ENCODE peak calls at places on chromosomes 7 and 10, in nine cellular contexts. K is adrenal gland; P is SJSA1; Y is HCEC 1CT; B is stimulated activated CD4-positive, alpha-beta T cell treated with anti-CD3 and anti-CD28 coated beads, Interleukin-2, amount 100 ng/mL, for 48 hours; S is AG09319; A is cardiac muscle cell; G is left lobe of liver; Z is D721Med. L is an unnamed sample.

GRCh38 chr7:1112625-1113547 is 25.0 kb downstream of the GPER1 start:
- DNase-seq in P (peak), K (no peak), G (no peak), Z (no peak), B (no peak), A (no peak), S (no peak), Y (no peak), L (no peak)

GRCh38 chr10:56633876-56634452 is 272.9 kb upstream of the ZWINT start:
- DNase-seq in A (no peak), P (no peak), K (no peak), G (no peak), Z (no peak), Y (no peak), S (no peak), B (no peak), L (no peak)

GRCh38 chr10:78849115-78849514 is 219.7 kb upstream of the ZMIZ1 start:
- DNase-seq in A (no peak), Z (no peak), P (no peak), K (no peak), Y (no peak), G (no peak), S (no peak), B (no peak), L (no peak)

GRCh38 chr7:135673360-135673706 is 11.0 kb downstream of the STMP1 start:
- DNase-seq in G (no peak), Y (peak), Z (no peak), P (peak), A (peak), K (peak), S (no peak), B (no peak), L (no peak)

GRCh38 chr7:25647007-25647406 is 418.7 kb upstream of the NPVF start:
- DNase-seq in A (peak), B (no peak), P (no peak), G (no peak), Y (no peak), K (no peak), Z (no peak), S (no peak), L (no peak)

GRCh38 chr10:102266670-102267069 is 21.3 kb downstream of the GBF1 start:
- DNase-seq in Z (no peak), K (no peak), B (no peak), S (no peak), Y (no peak), A (no peak), G (no peak), P (no peak), L (no peak)

GRCh38 chr10:129078746-129079480 is 388.1 kb upstream of the MGMT start:
- DNase-seq in Z (no peak), Y (no peak), S (no peak), G (no peak), P (peak), K (no peak), B (no peak), A (no peak), L (no peak)

GRCh38 chr7:157621131-157621681 is 284.4 kb downstream of the DNAJB6 start:
- DNase-seq in G (no peak), S (no peak), Z (no peak), K (peak), Y (no peak), B (no peak), A (no peak), P (no peak), L (no peak)

GRCh38 chr10:20363666-20364065 is 533.4 kb downstream of the NEBL start:
- DNase-seq in A (no peak), G (no peak), Y (no peak), P (no peak), S (no peak), Z (no peak), B (no peak), K (no peak), L (no peak)

GRCh38 chr7:45662018-45662417 is 87.8 kb downstream of the ADCY1 start:
- DNase-seq in K (no peak), A (no peak), Z (no peak), S (no peak), G (peak), P (peak), Y (no peak), B (no peak), L (no peak)

GRCh38 chr10:122199070-122199469 is 72.0 kb upstream of the BTBD16 start:
- DNase-seq in Y (no peak), B (no peak), S (no peak), A (no peak), P (no peak), K (no peak), G (no peak), Z (no peak), L (no peak)

GRCh38 chr7:6162331-6162620 is 110.1 kb downstream of the CYTH3 start:
- DNase-seq in G (no peak), Y (no peak), K (peak), B (no peak), P (no peak), A (no peak), Z (no peak), S (no peak), L (no peak)

GRCh38 chr10:102632394-102633062 is 11.8 kb upstream of the TRIM8 start:
- DNase-seq in Z (no peak), S (no peak), G (no peak), P (no peak), K (peak), Y (no peak), A (peak), B (no peak), L (no peak)

GRCh38 chr10:44651834-44652233 is 259.3 kb upstream of the TMEM72 start:
- DNase-seq in S (no peak), A (peak), Y (peak), K (no peak), Z (no peak), B (no peak), P (no peak), G (no peak), L (no peak)

GRCh38 chr10:125700355-125700911 is 17.5 kb upstream of the TEX36 start:
- DNase-seq in Y (peak), S (no peak), Z (no peak), K (no peak), P (no peak), G (no peak), B (no peak), A (peak), L (no peak)

GRCh38 chr10:26797340-26797739 is 63.4 kb downstream of the ABI1 start:
- DNase-seq in G (no peak), K (no peak), B (no peak), P (no peak), A (no peak), Z (no peak), S (no peak), Y (no peak), L (no peak)

GRCh38 chr7:28996836-28997235 is 38.7 kb upstream of the TRIL start:
- DNase-seq in G (no peak), Z (no peak), P (peak), B (no peak), A (no peak), S (no peak), Y (no peak), K (peak), L (no peak)

GRCh38 chr7:46360255-46360654 is 439.2 kb upstream of the IGFBP3 start:
- DNase-seq in Y (no peak), S (no peak), Z (no peak), P (no peak), A (no peak), K (no peak), B (no peak), G (no peak), L (no peak)

GRCh38 chr10:103792547-103792946 is 62.8 kb downstream of the SH3PXD2A start:
- DNase-seq in G (no peak), Z (no peak), K (no peak), S (no peak), A (no peak), Y (peak), B (no peak), P (no peak), L (no peak)

GRCh38 chr10:113992601-113993011 is 51.1 kb upstream of the ADRB1 start:
- DNase-seq in B (no peak), A (no peak), G (peak), S (no peak), K (peak), Y (no peak), Z (no peak), P (no peak), L (no peak)

GRCh38 chr10:93333278-93333978 is 148.7 kb downstream of the MYOF start:
- DNase-seq in S (no peak), K (no peak), P (peak), G (no peak), A (no peak), Z (no peak), B (no peak), Y (no peak), L (no peak)

GRCh38 chr7:818031-818699 is 14.1 kb upstream of the SUN1 start:
- DNase-seq in K (no peak), B (no peak), P (no peak), A (peak), Y (peak), S (peak), Z (no peak), G (no peak), L (no peak)

GRCh38 chr10:48400129-48400849 is 93.8 kb downstream of the MAPK8 start:
- DNase-seq in Z (no peak), B (no peak), A (no peak), P (no peak), G (no peak), K (no peak), Y (peak), S (peak), L (no peak)

GRCh38 chr7:144606231-144606630 is 202.7 kb upstream of the NOBOX start:
- DNase-seq in B (no peak), S (no peak), A (peak), Z (no peak), K (no peak), P (no peak), G (no peak), Y (no peak), L (no peak)

GRCh38 chr7:30771859-30772429 is 727 bp downstream of the MINDY4 start:
- DNase-seq in G (no peak), Y (no peak), P (no peak), Z (no peak), S (no peak), A (no peak), K (no peak), B (no peak), L (no peak)

GRCh38 chr7:44212018-44212417 is 11.2 kb downstream of the YKT6 start:
- DNase-seq in Z (no peak), G (no peak), A (no peak), Y (no peak), K (no peak), B (no peak), P (no peak), S (no peak), L (no peak)

GRCh38 chr7:5139998-5140397 is 50.0 kb upstream of the WIPI2 start:
- DNase-seq in P (no peak), G (peak), Z (no peak), Y (peak), A (peak), S (no peak), B (peak), K (peak), L (no peak)